ENCODE peak calls at places on chromosomes 11 and 22, in eight cellular contexts. A is GM12892, B is HepG2, H is endothelial cell of umbilical vein, I is HCT116, C is prostate gland, Y is K562, Q is transverse colon. R is an unnamed sample.

GRCh38 chr11:118607401-118608267 is at the start of gene PHLDB1:
- DNase-seq in Q (peak), A (no peak), C (peak), H (peak), Y (peak), B (peak), I (no peak), R (no peak)

GRCh38 chr11:35717520-35717919 is 54.9 kb downstream of the TRIM44 start:
- DNase-seq in H (no peak), C (no peak), I (no peak), B (no peak), Y (no peak), Q (no peak), A (no peak), R (no peak)

GRCh38 chr22:26586556-26587325 is 3.2 kb downstream of the TPST2 start:
- DNase-seq in A (no peak), I (no peak), Q (peak), B (no peak), C (no peak), H (peak), Y (no peak), R (no peak)

GRCh38 chr11:94924074-94925031 is 49.0 kb downstream of the CWC15 start:
- DNase-seq in I (no peak), Q (no peak), Y (no peak), B (no peak), C (no peak), H (peak), A (no peak), R (no peak)

GRCh38 chr22:20798974-20799373 is 25.1 kb downstream of the SERPIND1 start:
- DNase-seq in Q (no peak), Y (no peak), B (no peak), A (no peak), C (no peak), I (no peak), H (no peak), R (no peak)

GRCh38 chr11:127693686-127694085 is 693.1 kb upstream of the KIRREL3 start:
- DNase-seq in H (no peak), B (no peak), Q (no peak), C (no peak), A (no peak), Y (no peak), I (no peak), R (no peak)

GRCh38 chr11:93532285-93532789 is 10.9 kb downstream of the SMCO4 start:
- DNase-seq in Q (no peak), H (no peak), A (no peak), B (no peak), C (no peak), I (no peak), Y (no peak), R (no peak)

GRCh38 chr11:31856248-31856647 is 45.1 kb upstream of the PAX6 start:
- DNase-seq in C (no peak), A (no peak), Y (no peak), Q (no peak), H (no peak), B (no peak), I (no peak), R (no peak)

GRCh38 chr11:111846063-111846462 is 25.3 kb downstream of the ALG9 start:
- DNase-seq in Q (no peak), Y (no peak), A (no peak), C (no peak), H (no peak), I (no peak), B (no peak), R (no peak)

GRCh38 chr22:33792837-33793236 is 127.4 kb downstream of the LARGE1 start:
- DNase-seq in A (no peak), Y (no peak), Q (no peak), C (no peak), I (no peak), B (no peak), H (no peak), R (no peak)
- TF ChIP-seq POLR2AphosphoS5 in A (no peak), Y (no peak), Q (no peak), C (peak), I (no peak), B (no peak), H (no peak), R (no peak)

GRCh38 chr22:50735739-50736030 is 2.3 kb upstream of the ACR start:
- DNase-seq in Y (no peak), I (no peak), A (no peak), Q (no peak), H (no peak), C (no peak), B (no peak), R (no peak)

GRCh38 chr22:50733521-50734342 is 4.3 kb upstream of the ACR start:
- DNase-seq in Y (no peak), I (no peak), A (no peak), H (no peak), B (no peak), Q (peak), C (no peak), R (no peak)

GRCh38 chr22:50734986-50735738 is 2.8 kb upstream of the ACR start:
- DNase-seq in C (no peak), I (no peak), Y (no peak), Q (no peak), H (no peak), A (no peak), B (no peak), R (no peak)

GRCh38 chr22:50732681-50733080 is 5.3 kb upstream of the ACR start:
- DNase-seq in Y (no peak), I (no peak), C (no peak), B (no peak), A (no peak), H (no peak), Q (no peak), R (no peak)

GRCh38 chr22:50734343-50734771 is 3.6 kb upstream of the ACR start:
- DNase-seq in Y (no peak), H (no peak), C (no peak), I (no peak), Q (no peak), B (no peak), A (no peak), R (no peak)
- TF ChIP-seq POLR2AphosphoS5 in Y (no peak), H (no peak), C (no peak), I (no peak), Q (no peak), B (no peak), A (no peak), R (no peak)

GRCh38 chr22:28815729-28816128 is 15.4 kb upstream of the XBP1 start:
- DNase-seq in C (no peak), Y (no peak), H (no peak), I (no peak), A (no peak), Q (no peak), B (no peak), R (no peak)

GRCh38 chr22:28810839-28811491 is 10.6 kb upstream of the XBP1 start:
- DNase-seq in A (no peak), H (peak), Y (no peak), B (peak), I (no peak), C (no peak), Q (no peak), R (no peak)

GRCh38 chr22:28812491-28812890 is 12.1 kb upstream of the XBP1 start:
- DNase-seq in Q (no peak), B (no peak), H (no peak), Y (no peak), A (no peak), C (no peak), I (no peak), R (no peak)

GRCh38 chr22:28815101-28815500 is 14.7 kb upstream of the XBP1 start:
- DNase-seq in B (no peak), H (no peak), Y (no peak), C (no peak), Q (no peak), A (no peak), I (no peak), R (no peak)

GRCh38 chr22:28813772-28814518 is 13.6 kb upstream of the XBP1 start:
- DNase-seq in Q (peak), B (peak), I (no peak), C (no peak), A (no peak), H (no peak), Y (no peak), R (no peak)
- TF ChIP-seq POLR2AphosphoS5 in Q (peak), B (peak), I (no peak), C (peak), A (no peak), H (no peak), Y (no peak), R (peak)

GRCh38 chr22:30609260-30610185 is 2.5 kb downstream of the TCN2 start:
- DNase-seq in B (no peak), I (no peak), A (peak), Y (peak), Q (peak), H (peak), C (no peak), R (no peak)
- TF ChIP-seq POLR2AphosphoS5 in B (no peak), I (no peak), A (no peak), Y (no peak), Q (peak), H (peak), C (peak), R (peak)

GRCh38 chr22:44351685-44352377 is 39.1 kb upstream of the SHISAL1 start:
- DNase-seq in H (peak), A (no peak), Q (peak), C (peak), B (no peak), Y (no peak), I (no peak), R (no peak)
- TF ChIP-seq POLR2AphosphoS5 in H (no peak), A (no peak), Q (peak), C (peak), B (no peak), Y (no peak), I (no peak), R (peak)

GRCh38 chr11:73983764-73984543 is 1.3 kb upstream of the UCP2 start:
- DNase-seq in Y (no peak), Q (no peak), I (no peak), C (no peak), B (no peak), A (no peak), H (no peak), R (no peak)

GRCh38 chr11:73982595-73982989 is at the start of gene UCP2:
- DNase-seq in B (no peak), A (peak), I (no peak), Y (peak), Q (peak), H (no peak), C (peak), R (no peak)

GRCh38 chr11:73980001-73980960 is 2.4 kb downstream of the UCP2 start:
- DNase-seq in Y (peak), A (peak), C (no peak), B (peak), I (no peak), Q (peak), H (peak), R (no peak)

GRCh38 chr11:73981051-73981805 is 1.4 kb downstream of the UCP2 start:
- DNase-seq in Y (no peak), Q (no peak), C (no peak), B (no peak), H (no peak), I (no peak), A (no peak), R (no peak)

GRCh38 chr11:73982990-73983763 is 534 bp upstream of the UCP2 start:
- DNase-seq in C (peak), A (peak), I (peak), Q (peak), B (peak), Y (peak), H (peak), R (peak)
- TF ChIP-seq POLR2AphosphoS5 in C (peak), A (peak), I (peak), Q (peak), B (peak), Y (peak), H (peak), R (peak)

R was measured in vagina.